ENCODE peak calls at places on chromosome 11, in eight cellular contexts. One of them, this sample, is unnamed.

GRCh38 chr11:110207089-110207488 is 89.3 kb downstream of the RDX start:
- DNase-seq in GM13977: no peak
- DNase-seq in activated T-cell treated with anti-CD3 and anti-CD28 coated beads for 1 hour: no peak
- DNase-seq in T47D: no peak
- DNase-seq in lower lobe of right lung: no peak
- DNase-seq in kidney tubule cell: no peak
- DNase-seq in brain microvascular endothelial cell: no peak
- DNase-seq in fibroblast of pulmonary artery: no peak
- DNase-seq in this sample: no peak

GRCh38 chr11:32960553-32961164 is 55.0 kb upstream of the DEPDC7 start:
- DNase-seq in GM13977: peak; percentile 24
- DNase-seq in activated T-cell treated with anti-CD3 and anti-CD28 coated beads for 1 hour: no peak
- DNase-seq in T47D: peak; percentile 77
- DNase-seq in lower lobe of right lung: no peak
- DNase-seq in kidney tubule cell: peak; percentile 55
- DNase-seq in brain microvascular endothelial cell: no peak
- DNase-seq in fibroblast of pulmonary artery: peak; percentile 79
- DNase-seq in this sample: peak; percentile 37

GRCh38 chr11:2522636-2523255 is 77.9 kb downstream of the KCNQ1 start:
- DNase-seq in GM13977: no peak
- DNase-seq in activated T-cell treated with anti-CD3 and anti-CD28 coated beads for 1 hour: no peak
- DNase-seq in T47D: no peak
- DNase-seq in lower lobe of right lung: peak; percentile 29
- DNase-seq in kidney tubule cell: no peak
- DNase-seq in brain microvascular endothelial cell: no peak
- DNase-seq in fibroblast of pulmonary artery: no peak
- DNase-seq in this sample: no peak

GRCh38 chr11:13376402-13376801 is 86.6 kb downstream of the BTBD10 start:
- DNase-seq in GM13977: no peak
- DNase-seq in activated T-cell treated with anti-CD3 and anti-CD28 coated beads for 1 hour: no peak
- DNase-seq in T47D: no peak
- DNase-seq in lower lobe of right lung: no peak
- DNase-seq in kidney tubule cell: no peak
- DNase-seq in brain microvascular endothelial cell: no peak
- DNase-seq in fibroblast of pulmonary artery: no peak
- DNase-seq in this sample: no peak

GRCh38 chr11:104625246-104625645 is 273.0 kb downstream of the CASP12 start:
- DNase-seq in GM13977: no peak
- DNase-seq in activated T-cell treated with anti-CD3 and anti-CD28 coated beads for 1 hour: no peak
- DNase-seq in T47D: no peak
- DNase-seq in lower lobe of right lung: no peak
- DNase-seq in kidney tubule cell: peak; percentile 33
- DNase-seq in brain microvascular endothelial cell: peak; percentile 11
- DNase-seq in fibroblast of pulmonary artery: peak; percentile 41
- DNase-seq in this sample: no peak

GRCh38 chr11:79325851-79326250 is 115.0 kb downstream of the TENM4 start:
- DNase-seq in GM13977: no peak
- DNase-seq in activated T-cell treated with anti-CD3 and anti-CD28 coated beads for 1 hour: no peak
- DNase-seq in T47D: no peak
- DNase-seq in lower lobe of right lung: no peak
- DNase-seq in kidney tubule cell: no peak
- DNase-seq in brain microvascular endothelial cell: no peak
- DNase-seq in fibroblast of pulmonary artery: no peak
- DNase-seq in this sample: no peak

GRCh38 chr11:17738350-17739207 is 4.0 kb downstream of the KCNC1 start:
- DNase-seq in GM13977: no peak
- DNase-seq in activated T-cell treated with anti-CD3 and anti-CD28 coated beads for 1 hour: no peak
- DNase-seq in T47D: no peak
- DNase-seq in lower lobe of right lung: no peak
- DNase-seq in kidney tubule cell: no peak
- DNase-seq in brain microvascular endothelial cell: no peak
- DNase-seq in fibroblast of pulmonary artery: no peak
- DNase-seq in this sample: no peak

GRCh38 chr11:94604496-94604895 is 37.3 kb downstream of the PIWIL4 start:
- DNase-seq in GM13977: no peak
- DNase-seq in activated T-cell treated with anti-CD3 and anti-CD28 coated beads for 1 hour: no peak
- DNase-seq in T47D: peak; percentile 38
- DNase-seq in lower lobe of right lung: no peak
- DNase-seq in kidney tubule cell: peak; percentile 66
- DNase-seq in brain microvascular endothelial cell: no peak
- DNase-seq in fibroblast of pulmonary artery: peak; percentile 10
- DNase-seq in this sample: no peak

GRCh38 chr11:69320756-69321741 is 27.1 kb downstream of the MYEOV start:
- DNase-seq in GM13977: no peak
- DNase-seq in activated T-cell treated with anti-CD3 and anti-CD28 coated beads for 1 hour: no peak
- DNase-seq in T47D: no peak
- DNase-seq in lower lobe of right lung: no peak
- DNase-seq in kidney tubule cell: peak; percentile 65
- DNase-seq in brain microvascular endothelial cell: no peak
- DNase-seq in fibroblast of pulmonary artery: no peak
- DNase-seq in this sample: no peak

GRCh38 chr11:680476-680875 is 14.5 kb downstream of the DEAF1 start:
- DNase-seq in GM13977: no peak
- DNase-seq in activated T-cell treated with anti-CD3 and anti-CD28 coated beads for 1 hour: no peak
- DNase-seq in T47D: no peak
- DNase-seq in lower lobe of right lung: no peak
- DNase-seq in kidney tubule cell: no peak
- DNase-seq in brain microvascular endothelial cell: no peak
- DNase-seq in fibroblast of pulmonary artery: no peak
- DNase-seq in this sample: no peak